ENCODE peak calls at places on chromosomes 2 and 18, in eight cellular contexts. Q is Peyer's patch, U is mammary epithelial cell, L is GM12864, C is astrocyte of the cerebellum, J is GM20000, E is WTC11, G is cardiac fibroblast. W is an unnamed sample.

GRCh38 chr2:137190411-137191190 is 425.3 kb downstream of the THSD7B start:
- DNase-seq in Q (no peak), U (no peak), L (no peak), C (no peak), J (no peak), E (no peak), G (peak), W (no peak)

GRCh38 chr18:75135158-75135725 is 73.7 kb downstream of the PTGR3 start:
- DNase-seq in Q (peak), U (no peak), L (no peak), C (no peak), J (no peak), E (no peak), G (no peak), W (no peak)

GRCh38 chr2:205808493-205809121 is 126.3 kb downstream of the NRP2 start:
- DNase-seq in Q (no peak), U (no peak), L (no peak), C (no peak), J (no peak), E (no peak), G (no peak), W (no peak)

GRCh38 chr18:24120676-24121075 is 18.2 kb upstream of the CABYR start:
- DNase-seq in Q (no peak), U (no peak), L (no peak), C (no peak), J (no peak), E (no peak), G (no peak), W (no peak)

GRCh38 chr2:35298493-35298892 is 1057.1 kb upstream of the CRIM1 start:
- DNase-seq in Q (no peak), U (peak), L (no peak), C (peak), J (no peak), E (no peak), G (peak), W (no peak)

GRCh38 chr2:32849456-32850194 is 97.1 kb upstream of the LTBP1 start:
- DNase-seq in Q (no peak), U (no peak), L (no peak), C (no peak), J (no peak), E (no peak), G (peak), W (no peak)

GRCh38 chr2:119801040-119801439 is 41.3 kb downstream of the PTPN4 start:
- DNase-seq in Q (no peak), U (no peak), L (no peak), C (no peak), J (no peak), E (no peak), G (no peak), W (no peak)

GRCh38 chr18:23405626-23406025 is 47.5 kb upstream of the RIOK3 start:
- DNase-seq in Q (no peak), U (no peak), L (no peak), C (no peak), J (no peak), E (no peak), G (no peak), W (no peak)

GRCh38 chr2:187220100-187220499 is 228.0 kb downstream of the CALCRL start:
- DNase-seq in Q (no peak), U (no peak), L (no peak), C (no peak), J (no peak), E (no peak), G (no peak), W (no peak)

GRCh38 chr2:85712261-85712660 is 18.1 kb downstream of the GNLY start:
- DNase-seq in Q (no peak), U (no peak), L (no peak), C (no peak), J (no peak), E (no peak), G (no peak), W (no peak)

GRCh38 chr2:231640646-231641111 is 48.0 kb downstream of the TEX44 start:
- DNase-seq in Q (peak), U (no peak), L (no peak), C (no peak), J (no peak), E (no peak), G (peak), W (no peak)

GRCh38 chr2:232363784-232364615 is 14.6 kb upstream of the ALPP start:
- DNase-seq in Q (no peak), U (no peak), L (peak), C (no peak), J (peak), E (peak), G (no peak), W (no peak)

GRCh38 chr18:23718243-23718720 is 29.0 kb downstream of the LAMA3 start:
- DNase-seq in Q (no peak), U (no peak), L (no peak), C (peak), J (no peak), E (no peak), G (peak), W (no peak)

GRCh38 chr2:156562136-156562535 is 126.0 kb downstream of the GPD2 start:
- DNase-seq in Q (no peak), U (no peak), L (no peak), C (no peak), J (no peak), E (no peak), G (no peak), W (no peak)

GRCh38 chr2:198127627-198128026 is 323.2 kb downstream of the PLCL1 start:
- DNase-seq in Q (no peak), U (peak), L (peak), C (peak), J (peak), E (peak), G (peak), W (no peak)

GRCh38 chr18:47530695-47531094 is 279.2 kb upstream of the SKOR2 start:
- DNase-seq in Q (no peak), U (no peak), L (no peak), C (no peak), J (no peak), E (no peak), G (no peak), W (no peak)

GRCh38 chr2:168639024-168639423 is 163.4 kb upstream of the NOSTRIN start:
- DNase-seq in Q (no peak), U (peak), L (no peak), C (no peak), J (no peak), E (no peak), G (no peak), W (no peak)

GRCh38 chr2:64645014-64645418 is 8.7 kb downstream of the SERTAD2 start:
- DNase-seq in Q (peak), U (peak), L (no peak), C (peak), J (no peak), E (peak), G (peak), W (no peak)

GRCh38 chr18:48472610-48473009 is 63.4 kb upstream of the ZBTB7C start:
- DNase-seq in Q (no peak), U (peak), L (no peak), C (no peak), J (no peak), E (no peak), G (peak), W (no peak)

GRCh38 chr18:54946149-54946581 is 13.1 kb downstream of the CCDC68 start:
- DNase-seq in Q (peak), U (no peak), L (peak), C (no peak), J (peak), E (no peak), G (peak), W (no peak)

GRCh38 chr18:37711990-37712389 is 146.4 kb upstream of the CELF4 start:
- DNase-seq in Q (no peak), U (no peak), L (no peak), C (no peak), J (no peak), E (no peak), G (no peak), W (no peak)

GRCh38 chr2:211436182-211436581 is 879.8 kb downstream of the CPS1 start:
- DNase-seq in Q (no peak), U (no peak), L (no peak), C (no peak), J (no peak), E (no peak), G (no peak), W (no peak)

GRCh38 chr18:33184178-33184577 is 256.3 kb downstream of the CCDC178 start:
- DNase-seq in Q (no peak), U (no peak), L (no peak), C (peak), J (no peak), E (no peak), G (peak), W (no peak)

GRCh38 chr2:162694255-162694654 is 144.3 kb downstream of the KCNH7 start:
- DNase-seq in Q (no peak), U (no peak), L (no peak), C (no peak), J (no peak), E (no peak), G (no peak), W (no peak)

GRCh38 chr2:108184421-108184820 is 55.3 kb upstream of the SULT1C3 start:
- DNase-seq in Q (peak), U (no peak), L (no peak), C (no peak), J (peak), E (no peak), G (peak), W (no peak)

GRCh38 chr2:108182489-108182888 is 57.3 kb upstream of the SULT1C3 start:
- DNase-seq in Q (no peak), U (no peak), L (no peak), C (no peak), J (no peak), E (peak), G (peak), W (no peak)
- TF ChIP-seq CTCF in Q (no peak), U (peak), L (peak), C (peak), J (no peak), E (no peak), G (peak), W (no peak)

DNA sequence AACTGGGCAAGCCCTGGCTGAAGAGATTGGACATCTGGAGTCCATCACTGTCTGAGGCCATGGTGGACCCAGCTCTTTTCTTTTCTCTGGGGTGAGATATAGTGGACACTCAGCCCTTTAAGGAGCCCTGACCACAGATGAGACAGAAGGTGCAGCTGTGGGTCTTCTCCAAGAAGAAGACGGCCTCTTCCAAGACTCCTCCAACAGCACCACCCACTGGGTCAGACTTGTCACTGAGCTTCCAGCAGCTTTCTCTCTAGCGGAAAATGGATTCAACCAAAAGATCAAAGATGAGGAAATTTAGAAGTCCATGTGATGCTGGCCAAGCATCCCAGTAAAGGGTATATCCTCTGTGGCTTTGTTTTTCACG is 27.3 kb downstream of the TWIST2 start:
- DNase-seq in Q (no peak), U (no peak), L (no peak), C (no peak), J (no peak), E (peak), G (peak), W (no peak)
- TF ChIP-seq CTCF in Q (no peak), U (peak), L (no peak), C (peak), J (no peak), E (peak), G (peak), W (no peak)

DNA sequence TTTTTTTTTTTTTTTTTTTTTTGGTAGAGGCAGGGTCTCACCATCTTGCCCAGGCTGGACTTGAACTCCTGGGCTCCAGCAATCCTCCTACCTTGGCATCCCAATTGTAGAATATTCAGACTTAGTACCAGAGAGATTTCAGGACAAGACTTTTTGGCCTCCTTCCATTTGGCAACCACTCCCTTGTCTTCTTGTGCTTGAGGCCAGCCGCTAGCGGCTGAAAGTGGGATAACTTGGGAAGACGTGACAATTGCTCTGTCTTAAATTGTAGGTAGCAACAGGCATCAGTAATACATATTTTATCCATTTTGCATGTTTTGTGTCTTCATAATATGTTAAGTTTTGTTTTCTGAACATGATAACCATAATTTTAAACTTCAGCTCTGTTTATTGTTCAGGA is 53.3 kb upstream of the TTN start:
- DNase-seq in Q (no peak), U (peak), L (no peak), C (no peak), J (no peak), E (no peak), G (peak), W (no peak)
- TF ChIP-seq CTCF in Q (no peak), U (peak), L (no peak), C (no peak), J (no peak), E (no peak), G (peak), W (no peak)

GRCh38 chr2:96256611-96257113 is 9.1 kb downstream of the TMEM127 start:
- DNase-seq in Q (no peak), U (no peak), L (no peak), C (no peak), J (no peak), E (no peak), G (no peak), W (no peak)
- TF ChIP-seq CTCF in Q (no peak), U (no peak), L (no peak), C (no peak), J (no peak), E (no peak), G (no peak), W (no peak)

DNA sequence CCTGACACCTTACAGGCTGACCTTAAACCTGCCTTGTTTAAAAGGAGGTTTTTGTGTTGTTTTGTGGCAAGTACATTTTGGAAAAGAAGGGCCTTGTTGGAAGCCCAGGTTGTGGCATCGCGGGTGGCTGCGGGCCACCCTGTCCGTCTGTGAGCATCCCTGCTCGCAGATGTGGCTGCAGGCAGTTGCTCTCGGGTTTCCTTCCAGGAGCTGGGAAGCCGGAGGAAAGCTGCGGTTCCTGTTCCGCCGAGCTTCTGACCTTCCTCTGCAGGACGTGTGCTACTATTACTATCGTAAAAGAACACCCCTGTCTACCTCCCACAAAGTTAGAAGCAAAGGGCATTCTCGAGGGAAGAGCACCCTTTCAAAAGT is 759 bp downstream of the MFF start:
- DNase-seq in Q (peak), U (peak), L (no peak), C (peak), J (peak), E (peak), G (peak), W (no peak)
- TF ChIP-seq CTCF in Q (no peak), U (no peak), L (no peak), C (no peak), J (no peak), E (no peak), G (no peak), W (peak)

DNA sequence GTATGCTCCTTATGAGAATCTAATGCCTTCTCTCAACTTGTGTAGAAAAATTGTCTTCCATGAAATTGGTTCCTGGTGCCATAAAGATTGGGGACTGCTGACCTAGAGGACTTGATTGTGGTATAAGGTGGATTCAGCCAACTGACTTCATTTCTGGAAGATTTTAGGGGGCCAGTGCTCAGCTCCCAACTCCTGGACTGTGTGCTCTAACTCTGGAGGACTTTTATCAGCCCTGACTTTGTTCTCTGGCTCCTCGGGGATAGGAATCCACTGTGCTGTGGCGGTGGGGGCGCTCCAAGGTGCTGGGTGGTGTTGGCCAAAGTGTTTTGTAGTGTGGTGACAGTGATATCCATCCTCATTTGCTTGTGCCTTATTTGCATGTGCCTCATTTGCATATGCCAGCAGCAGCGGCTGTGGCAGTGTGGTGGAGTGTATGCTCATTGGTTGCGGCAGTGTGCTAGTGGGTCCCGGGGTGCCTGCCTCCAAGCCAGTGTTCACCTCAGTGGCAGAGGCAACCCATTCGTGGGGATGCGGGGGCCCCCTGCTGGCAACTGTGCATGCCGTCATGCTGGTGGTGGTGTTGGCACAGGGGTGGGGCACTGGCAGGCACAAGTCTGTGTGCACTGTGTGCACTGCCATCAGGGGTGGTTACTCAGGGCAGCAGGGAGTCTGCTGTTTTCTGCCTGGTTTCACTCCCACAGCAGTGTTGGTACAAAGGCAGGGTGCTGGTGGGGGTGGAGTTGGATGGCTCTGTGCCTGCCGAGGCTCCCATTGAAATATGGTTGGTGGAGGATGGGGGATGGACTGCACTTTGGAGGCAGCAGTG is 19.6 kb downstream of the EHBP1 start:
- DNase-seq in Q (peak), U (no peak), L (no peak), C (no peak), J (no peak), E (peak), G (no peak), W (no peak)
- TF ChIP-seq CTCF in Q (no peak), U (peak), L (peak), C (peak), J (no peak), E (peak), G (peak), W (no peak)

DNA sequence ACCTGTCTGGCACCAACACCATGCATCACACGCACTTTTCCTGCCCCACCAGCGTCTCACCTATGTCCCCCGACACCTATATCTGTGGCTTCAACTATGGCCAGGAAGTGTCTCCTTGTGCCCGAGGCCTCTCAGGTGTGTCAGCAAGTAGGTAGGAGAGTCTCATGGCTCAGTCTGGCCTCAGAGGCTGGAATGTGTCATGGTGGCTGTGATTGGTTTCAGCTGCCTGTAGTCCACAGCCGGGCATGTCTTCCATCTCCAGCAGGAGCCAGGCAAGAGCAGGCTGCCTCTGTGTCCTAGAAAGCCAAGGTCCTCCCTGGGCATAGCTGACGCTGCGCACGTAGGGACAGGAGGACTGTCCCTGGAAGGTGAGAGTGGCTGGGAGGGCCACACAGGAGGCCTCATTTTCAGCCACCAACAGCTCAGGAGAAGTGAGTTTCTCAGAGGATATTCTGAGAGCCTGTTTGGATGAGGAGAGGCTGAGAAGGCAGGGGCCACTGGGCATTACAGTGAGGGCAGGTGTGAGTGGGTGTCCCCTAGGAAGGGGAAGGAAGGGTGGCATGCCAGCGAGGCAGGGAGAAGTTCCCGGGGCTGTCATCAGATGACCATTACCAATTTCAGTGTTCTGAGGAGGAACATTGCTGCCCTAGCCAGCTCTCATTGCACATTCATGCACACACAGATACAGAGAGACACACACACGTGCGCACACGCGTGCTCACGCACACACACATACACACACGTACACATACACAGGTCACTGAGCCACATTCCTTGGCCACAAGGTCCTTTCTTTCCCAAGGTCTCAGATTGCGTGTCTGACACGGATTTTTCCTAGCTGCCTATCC is 47.1 kb downstream of the SDC1 start:
- DNase-seq in Q (peak), U (no peak), L (no peak), C (no peak), J (no peak), E (no peak), G (no peak), W (no peak)
- TF ChIP-seq CTCF in Q (no peak), U (no peak), L (no peak), C (no peak), J (no peak), E (no peak), G (no peak), W (no peak)

GRCh38 chr2:73385486-73386341 is at the start of gene ALMS1:
- DNase-seq in Q (peak), U (peak), L (peak), C (peak), J (peak), E (peak), G (peak), W (peak)
- TF ChIP-seq CTCF in Q (peak), U (no peak), L (peak), C (peak), J (peak), E (no peak), G (peak), W (no peak)

W was measured in natural killer cell.